ENCODE peak calls at places on chromosomes 5 and 9, in ten cellular contexts. D, T, C, A, U, V, R, G, B and O are unnamed samples.
A peak's percentile ranks its signal among the peaks of the same experiment; 100 is the strongest.

GRCh38 chr5:174843263-174844250 is 119.2 kb downstream of the MSX2 start:
- DNase-seq in T (no peak), V (no peak), G (no peak), R (peak; percentile 34), B (no peak), U (no peak), D (peak; percentile 26), C (no peak), A (no peak), O (no peak)

GRCh38 chr5:178602752-178603151 is 12.6 kb upstream of the COL23A1 start:
- DNase-seq in U (peak; percentile 48), D (no peak), A (no peak), T (no peak), R (no peak), C (no peak), B (no peak), V (no peak), G (no peak), O (no peak)

GRCh38 chr9:36551129-36551528 is 21.6 kb upstream of the MELK start:
- DNase-seq in U (peak; percentile 46), R (no peak), C (no peak), A (no peak), V (no peak), G (no peak), D (no peak), B (no peak), T (no peak), O (no peak)

GRCh38 chr5:177084175-177084574 is 2.5 kb upstream of the FGFR4 start:
- DNase-seq in U (no peak), T (no peak), G (no peak), V (no peak), D (no peak), B (no peak), R (no peak), C (no peak), A (no peak), O (no peak)

GRCh38 chr5:154287136-154287535 is 96.6 kb downstream of the GALNT10 start:
- DNase-seq in V (no peak), A (no peak), D (no peak), C (no peak), U (peak; percentile 59), B (no peak), R (no peak), G (no peak), T (no peak), O (no peak)

GRCh38 chr5:37578176-37578575 is 199.1 kb downstream of the WDR70 start:
- DNase-seq in A (no peak), G (no peak), T (no peak), C (no peak), V (no peak), B (no peak), D (no peak), U (no peak), R (no peak), O (no peak)

GRCh38 chr9:124322618-124323432 is 65.1 kb downstream of the NEK6 start:
- DNase-seq in D (no peak), G (no peak), C (no peak), B (no peak), R (no peak), U (no peak), A (no peak), V (no peak), T (no peak), O (no peak)

GRCh38 chr5:57953830-57954229 is 471.2 kb upstream of the ACTBL2 start:
- DNase-seq in G (no peak), C (no peak), B (no peak), T (no peak), D (no peak), U (no peak), R (no peak), V (no peak), A (no peak), O (no peak)

GRCh38 chr9:79570449-79571308 is 1.1 kb upstream of the TLE4 start:
- DNase-seq in T (peak; percentile 47), B (peak; percentile 56), C (peak; percentile 50), R (peak; percentile 28), U (peak; percentile 59), A (peak; percentile 61), G (no peak), V (peak; percentile 61), D (peak; percentile 45), O (peak; percentile 40)

GRCh38 chr5:35963381-35963843 is 25.0 kb upstream of the CAPSL start:
- DNase-seq in D (peak; percentile 47), T (peak; percentile 11), V (no peak), A (peak; percentile 11), U (peak; percentile 20), G (no peak), C (no peak), B (no peak), R (no peak), O (no peak)

GRCh38 chr9:114824130-114824529 is 18.3 kb upstream of the TNFSF15 start:
- DNase-seq in C (no peak), G (no peak), T (no peak), V (no peak), U (peak; percentile 34), A (no peak), D (no peak), R (no peak), B (no peak), O (no peak)

GRCh38 chr5:55456216-55456895 is 78.4 kb downstream of the PLPP1 start:
- DNase-seq in V (no peak), U (peak; percentile 39), D (no peak), G (no peak), R (no peak), C (no peak), T (no peak), B (no peak), A (no peak), O (no peak)

GRCh38 chr5:31753700-31754461 is 115.0 kb downstream of the PDZD2 start:
- DNase-seq in U (no peak), G (no peak), V (no peak), T (no peak), D (no peak), A (no peak), C (no peak), R (no peak), B (no peak), O (no peak)

GRCh38 chr5:179208706-179209358 is 136.4 kb downstream of the ADAMTS2 start:
- DNase-seq in A (no peak), G (no peak), C (no peak), T (no peak), D (no peak), B (no peak), V (no peak), U (no peak), R (no peak), O (no peak)

GRCh38 chr9:5838884-5839571 is 6.1 kb upstream of the ERMP1 start:
- DNase-seq in A (peak; percentile 11), G (no peak), U (peak; percentile 39), V (no peak), B (no peak), C (no peak), T (peak; percentile 71), D (no peak), R (no peak), O (no peak)

GRCh38 chr9:13705356-13705755 is 425.9 kb upstream of the MPDZ start:
- DNase-seq in C (no peak), A (no peak), V (no peak), R (no peak), T (no peak), U (peak; percentile 15), G (no peak), D (no peak), B (no peak), O (no peak)

GRCh38 chr9:136726631-136727191 is 14.3 kb downstream of the DIPK1B start:
- DNase-seq in R (no peak), C (peak; percentile 54), D (no peak), U (peak; percentile 36), V (peak; percentile 81), T (no peak), A (peak; percentile 87), G (no peak), B (no peak), O (peak; percentile 76)
- TF ChIP-seq CTCF in R (peak; percentile 34), C (peak; percentile 77), D (peak; percentile 4), U (peak; percentile 73), V (peak; percentile 75), T (peak; percentile 50), A (peak; percentile 85), G (no peak), B (peak; percentile 61), O (peak; percentile 72)

DNA sequence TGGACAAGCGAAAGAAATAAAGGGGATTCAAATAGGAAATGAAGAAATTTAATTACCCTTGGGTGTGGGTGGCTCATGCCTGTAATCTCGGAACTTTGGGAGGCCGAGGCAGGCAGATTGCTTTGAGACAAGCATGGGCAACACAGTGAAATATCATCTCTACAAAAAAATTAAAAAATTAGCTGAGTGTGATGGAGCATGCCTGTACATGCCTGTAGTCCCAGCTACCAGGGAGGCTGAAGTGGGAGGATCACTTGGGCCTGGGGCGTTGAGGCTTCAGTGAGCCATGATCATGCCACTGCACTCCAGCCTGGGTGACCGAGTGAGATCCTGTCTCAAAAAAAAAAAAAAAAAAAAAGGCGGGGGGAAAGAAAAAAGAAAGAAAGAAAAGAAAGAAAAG is 4.0 kb upstream of the RCL1 start:
- DNase-seq in V (no peak), R (no peak), D (no peak), C (no peak), T (no peak), A (no peak), U (no peak), G (no peak), B (no peak), O (no peak)
- TF ChIP-seq CTCF in V (no peak), R (no peak), D (no peak), C (no peak), T (no peak), A (no peak), U (no peak), G (no peak), B (no peak), O (no peak)

GRCh38 chr9:71975833-71976232 is 64.4 kb downstream of the C9orf85 start:
- DNase-seq in G (no peak), T (no peak), C (no peak), B (no peak), D (no peak), U (peak; percentile 20), R (no peak), V (no peak), A (peak; percentile 19), O (no peak)
- TF ChIP-seq CTCF in G (no peak), T (peak; percentile 15), C (no peak), B (no peak), D (no peak), U (peak; percentile 69), R (peak; percentile 22), V (no peak), A (peak; percentile 74), O (peak; percentile 23)

DNA sequence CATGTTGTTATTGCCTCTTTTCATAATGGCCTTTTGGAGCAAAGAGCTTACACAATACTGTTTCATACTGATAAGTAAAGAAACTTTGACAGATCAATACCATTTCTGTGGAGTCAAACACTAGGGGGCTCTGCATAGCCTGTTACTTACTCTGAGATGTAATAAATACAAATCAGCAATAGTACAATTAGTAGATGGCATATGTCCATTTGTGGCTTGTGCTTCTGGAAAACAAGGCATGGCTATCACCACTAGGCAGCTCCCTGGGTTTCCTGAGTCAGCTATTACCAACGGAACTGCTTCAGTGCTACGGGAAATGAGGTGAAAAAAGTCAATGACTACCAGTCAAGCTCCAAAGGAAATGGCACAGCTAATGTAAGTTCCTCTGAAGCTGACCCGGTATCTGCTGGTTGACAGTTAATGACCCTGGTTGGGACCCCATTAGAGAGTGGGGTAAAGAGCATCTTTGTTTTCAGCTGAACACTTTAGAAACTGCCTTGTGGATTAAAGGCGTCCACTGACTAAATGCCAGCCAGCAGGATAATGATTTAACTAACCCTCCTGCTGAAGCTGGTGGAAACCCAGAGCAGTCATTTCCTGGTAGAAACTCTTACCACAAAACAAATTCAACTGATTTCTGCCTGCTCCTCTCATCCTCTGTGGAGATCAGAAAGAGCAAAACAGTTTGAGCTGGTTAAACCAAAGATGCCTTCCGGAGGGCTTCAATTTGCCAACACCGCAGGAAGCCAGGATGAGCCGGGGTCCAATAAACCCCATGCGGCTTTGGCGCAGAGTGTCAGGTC is 69.0 kb upstream of the FAM169A start:
- DNase-seq in C (no peak), A (no peak), T (no peak), B (no peak), R (no peak), G (no peak), U (peak; percentile 80), D (peak; percentile 28), V (no peak), O (no peak)
- TF ChIP-seq CTCF in C (no peak), A (peak; percentile 46), T (peak; percentile 12), B (peak; percentile 48), R (peak; percentile 7), G (no peak), U (peak; percentile 78), D (no peak), V (no peak), O (no peak)